ENCODE peak calls at places on chromosomes 6 and 20, in seven cellular contexts. One of them, this sample, is unnamed.

GRCh38 chr20:61684583-61685235 is 381.0 kb downstream of the TAF4 start:
- DNase-seq in CD8-positive, alpha-beta T cell: no peak
- DNase-seq in cardiac muscle cell: no peak
- DNase-seq in A549: no peak
- DNase-seq in fibroblast of pulmonary artery: no peak
- DNase-seq in lower lobe of right lung: no peak
- DNase-seq in H9: no peak
- DNase-seq in this sample: no peak

GRCh38 chr6:98843274-98844243 is 9.2 kb downstream of the POU3F2 start:
- DNase-seq in CD8-positive, alpha-beta T cell: no peak
- DNase-seq in cardiac muscle cell: peak; percentile 42
- DNase-seq in A549: no peak
- DNase-seq in fibroblast of pulmonary artery: no peak
- DNase-seq in lower lobe of right lung: no peak
- DNase-seq in H9: peak; percentile 55
- DNase-seq in this sample: no peak

GRCh38 chr6:56570434-56571359 is 72.0 kb downstream of the DST start:
- DNase-seq in CD8-positive, alpha-beta T cell: no peak
- DNase-seq in cardiac muscle cell: peak; percentile 34
- DNase-seq in A549: peak; percentile 20
- DNase-seq in fibroblast of pulmonary artery: peak; percentile 55
- DNase-seq in lower lobe of right lung: no peak
- DNase-seq in H9: no peak
- DNase-seq in this sample: peak; percentile 30

GRCh38 chr20:21529863-21530262 is 16.0 kb upstream of the NKX2-2 start:
- DNase-seq in CD8-positive, alpha-beta T cell: no peak
- DNase-seq in cardiac muscle cell: no peak
- DNase-seq in A549: no peak
- DNase-seq in fibroblast of pulmonary artery: no peak
- DNase-seq in lower lobe of right lung: no peak
- DNase-seq in H9: peak; percentile 21
- DNase-seq in this sample: peak; percentile 39

GRCh38 chr20:13458860-13459451 is 179.8 kb downstream of the TASP1 start:
- DNase-seq in CD8-positive, alpha-beta T cell: no peak
- DNase-seq in cardiac muscle cell: peak; percentile 12
- DNase-seq in A549: peak; percentile 59
- DNase-seq in fibroblast of pulmonary artery: peak; percentile 68
- DNase-seq in lower lobe of right lung: no peak
- DNase-seq in H9: no peak
- DNase-seq in this sample: peak; percentile 41

GRCh38 chr6:169099411-169100202 is 154.0 kb downstream of the THBS2 start:
- DNase-seq in CD8-positive, alpha-beta T cell: no peak
- DNase-seq in cardiac muscle cell: no peak
- DNase-seq in A549: peak; percentile 50
- DNase-seq in fibroblast of pulmonary artery: peak; percentile 73
- DNase-seq in lower lobe of right lung: no peak
- DNase-seq in H9: peak; percentile 33
- DNase-seq in this sample: no peak

GRCh38 chr20:61500791-61501321 is 248.8 kb downstream of the CDH4 start:
- DNase-seq in CD8-positive, alpha-beta T cell: no peak
- DNase-seq in cardiac muscle cell: peak; percentile 66
- DNase-seq in A549: no peak
- DNase-seq in fibroblast of pulmonary artery: peak; percentile 10
- DNase-seq in lower lobe of right lung: no peak
- DNase-seq in H9: peak; percentile 36
- DNase-seq in this sample: no peak

GRCh38 chr6:144535630-144536029 is 250.5 kb downstream of the UTRN start:
- DNase-seq in CD8-positive, alpha-beta T cell: no peak
- DNase-seq in cardiac muscle cell: no peak
- DNase-seq in A549: no peak
- DNase-seq in fibroblast of pulmonary artery: no peak
- DNase-seq in lower lobe of right lung: no peak
- DNase-seq in H9: no peak
- DNase-seq in this sample: no peak

GRCh38 chr6:169498887-169499513 is 202.8 kb downstream of the WDR27 start:
- DNase-seq in CD8-positive, alpha-beta T cell: no peak
- DNase-seq in cardiac muscle cell: no peak
- DNase-seq in A549: no peak
- DNase-seq in fibroblast of pulmonary artery: no peak
- DNase-seq in lower lobe of right lung: no peak
- DNase-seq in H9: no peak
- DNase-seq in this sample: no peak

GRCh38 chr6:113694278-113695077 is 162.7 kb upstream of the MARCKS start:
- DNase-seq in CD8-positive, alpha-beta T cell: no peak
- DNase-seq in cardiac muscle cell: no peak
- DNase-seq in A549: peak; percentile 61
- DNase-seq in fibroblast of pulmonary artery: no peak
- DNase-seq in lower lobe of right lung: no peak
- DNase-seq in H9: no peak
- DNase-seq in this sample: no peak

GRCh38 chr20:42281801-42282200 is 663.6 kb upstream of the CHD6 start:
- DNase-seq in CD8-positive, alpha-beta T cell: no peak
- DNase-seq in cardiac muscle cell: no peak
- DNase-seq in A549: no peak
- DNase-seq in fibroblast of pulmonary artery: no peak
- DNase-seq in lower lobe of right lung: no peak
- DNase-seq in H9: no peak
- DNase-seq in this sample: no peak

GRCh38 chr20:59603727-59604608 is at the start of gene PHACTR3:
- DNase-seq in CD8-positive, alpha-beta T cell: no peak
- DNase-seq in cardiac muscle cell: no peak
- DNase-seq in A549: no peak
- DNase-seq in fibroblast of pulmonary artery: no peak
- DNase-seq in lower lobe of right lung: no peak
- DNase-seq in H9: peak; percentile 52
- DNase-seq in this sample: no peak

DNA sequence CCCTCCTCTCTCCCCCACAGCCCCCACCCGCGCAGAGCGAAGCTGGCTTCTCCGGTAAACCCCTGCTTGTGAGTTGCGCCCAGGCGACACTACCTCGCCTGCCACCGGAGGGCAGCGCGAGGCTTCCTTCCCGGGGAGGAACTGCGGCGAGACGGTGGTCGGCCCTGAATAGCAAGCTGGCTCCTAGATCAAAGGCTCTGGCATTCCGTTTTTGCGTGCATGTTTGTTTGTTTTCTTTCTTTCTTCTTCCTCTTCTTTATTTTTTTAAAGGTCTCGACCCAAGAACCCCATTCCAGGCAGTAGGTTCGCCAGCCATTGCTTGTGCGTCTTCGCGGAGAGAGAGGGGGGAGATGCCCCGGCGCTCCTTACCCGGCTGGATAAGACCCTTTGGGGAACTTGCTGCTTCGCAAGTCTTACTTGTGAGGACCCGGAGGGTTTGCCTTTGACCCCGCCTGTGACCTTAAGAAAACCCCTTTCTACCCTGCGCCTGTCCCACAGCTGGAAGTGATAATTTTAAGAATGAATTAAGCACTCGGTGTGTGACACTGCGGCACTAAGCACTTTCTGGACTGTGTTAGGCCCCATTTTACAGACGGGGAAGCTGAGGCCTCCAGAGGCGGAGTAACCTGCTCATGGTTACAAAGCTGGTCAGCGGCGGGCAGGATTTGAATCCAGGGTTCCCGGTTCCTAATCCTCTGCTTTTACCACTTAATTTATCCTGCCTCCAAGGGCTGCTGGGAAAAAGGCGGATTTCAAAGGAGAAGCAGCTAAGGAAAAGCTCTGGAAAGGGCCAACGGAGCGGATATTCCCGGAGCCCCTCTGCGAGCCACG is 92.6 kb upstream of the SIRPA start:
- DNase-seq in CD8-positive, alpha-beta T cell: peak; percentile 9
- DNase-seq in cardiac muscle cell: peak; percentile 78
- DNase-seq in A549: peak; percentile 70
- DNase-seq in fibroblast of pulmonary artery: peak; percentile 71
- DNase-seq in lower lobe of right lung: peak; percentile 84
- DNase-seq in H9: peak; percentile 81
- DNase-seq in this sample: peak; percentile 81
- TF ChIP-seq CTCF in CD8-positive, alpha-beta T cell: peak; percentile 20
- TF ChIP-seq CTCF in cardiac muscle cell: peak; percentile 64
- TF ChIP-seq CTCF in A549: peak; percentile 81
- TF ChIP-seq CTCF in fibroblast of pulmonary artery: peak; percentile 63
- TF ChIP-seq CTCF in lower lobe of right lung: peak; percentile 65
- TF ChIP-seq CTCF in H9: peak; percentile 77
- TF ChIP-seq CTCF in this sample: peak; percentile 45

DNA sequence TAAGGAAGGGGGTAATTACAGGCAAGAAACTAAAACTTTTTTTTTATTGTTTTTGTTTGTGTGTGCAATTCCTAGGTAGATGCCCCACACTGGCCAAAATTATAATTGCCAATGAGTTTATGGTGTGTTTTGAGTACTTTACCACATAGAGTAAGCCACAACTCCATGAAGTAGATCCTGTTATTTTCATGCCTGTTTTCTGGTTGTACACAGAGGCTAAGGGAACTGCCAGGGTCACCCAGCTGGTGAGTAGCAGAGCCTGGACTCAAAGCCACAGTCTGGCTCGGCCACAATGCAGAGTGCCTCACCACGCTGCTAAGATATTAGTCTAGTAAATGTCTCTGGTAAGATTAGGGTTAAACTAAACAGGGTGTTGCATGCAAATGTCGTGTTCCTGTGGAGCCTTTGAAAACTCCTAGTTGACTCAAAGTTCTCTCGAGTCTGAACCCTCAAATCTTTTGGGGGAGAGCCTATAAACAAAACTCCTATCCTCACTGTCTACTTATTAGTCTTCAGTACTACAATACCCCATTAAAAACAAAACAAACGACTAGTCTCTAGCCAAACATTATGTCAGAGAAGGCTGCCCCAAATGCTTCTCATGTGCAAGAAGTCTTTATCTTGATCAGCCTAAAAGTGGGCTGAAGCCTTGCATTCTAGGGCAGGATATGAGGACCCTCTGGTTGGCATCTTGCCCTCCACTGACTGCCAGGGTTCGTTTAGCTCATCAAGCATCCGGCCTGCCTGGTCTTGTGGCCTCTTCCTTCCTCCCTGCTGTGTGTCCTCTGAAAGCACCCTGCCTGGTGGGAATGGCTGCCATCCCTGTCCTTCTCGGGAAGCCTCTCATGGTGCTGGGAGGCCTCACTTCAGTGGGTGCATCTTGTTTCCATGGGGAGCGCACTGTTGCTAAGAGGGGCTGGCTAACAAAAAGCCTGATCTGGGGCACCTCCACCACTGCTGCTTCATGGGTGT is 4.2 kb downstream of the DUSP22 start:
- DNase-seq in CD8-positive, alpha-beta T cell: peak; percentile 23
- DNase-seq in cardiac muscle cell: no peak
- DNase-seq in A549: no peak
- DNase-seq in fibroblast of pulmonary artery: peak; percentile 18
- DNase-seq in lower lobe of right lung: no peak
- DNase-seq in H9: no peak
- DNase-seq in this sample: peak; percentile 68
- TF ChIP-seq CTCF in CD8-positive, alpha-beta T cell: no peak
- TF ChIP-seq CTCF in cardiac muscle cell: no peak
- TF ChIP-seq CTCF in A549: no peak
- TF ChIP-seq CTCF in fibroblast of pulmonary artery: no peak
- TF ChIP-seq CTCF in lower lobe of right lung: no peak
- TF ChIP-seq CTCF in H9: no peak
- TF ChIP-seq CTCF in this sample: no peak

GRCh38 chr20:11255860-11256259 is 582.1 kb upstream of the JAG1 start:
- DNase-seq in CD8-positive, alpha-beta T cell: no peak
- DNase-seq in cardiac muscle cell: no peak
- DNase-seq in A549: no peak
- DNase-seq in fibroblast of pulmonary artery: no peak
- DNase-seq in lower lobe of right lung: no peak
- DNase-seq in H9: no peak
- DNase-seq in this sample: no peak

GRCh38 chr20:11267131-11267761 is 593.4 kb upstream of the JAG1 start:
- DNase-seq in CD8-positive, alpha-beta T cell: no peak
- DNase-seq in cardiac muscle cell: peak; percentile 54
- DNase-seq in A549: peak; percentile 93
- DNase-seq in fibroblast of pulmonary artery: peak; percentile 95
- DNase-seq in lower lobe of right lung: no peak
- DNase-seq in H9: peak; percentile 58
- DNase-seq in this sample: peak; percentile 68

GRCh38 chr20:11260611-11261010 is 586.8 kb upstream of the JAG1 start:
- DNase-seq in CD8-positive, alpha-beta T cell: no peak
- DNase-seq in cardiac muscle cell: no peak
- DNase-seq in A549: no peak
- DNase-seq in fibroblast of pulmonary artery: peak; percentile 54
- DNase-seq in lower lobe of right lung: no peak
- DNase-seq in H9: no peak
- DNase-seq in this sample: no peak

GRCh38 chr20:11266571-11266970 is 592.8 kb upstream of the JAG1 start:
- DNase-seq in CD8-positive, alpha-beta T cell: no peak
- DNase-seq in cardiac muscle cell: no peak
- DNase-seq in A549: peak; percentile 34
- DNase-seq in fibroblast of pulmonary artery: no peak
- DNase-seq in lower lobe of right lung: no peak
- DNase-seq in H9: no peak
- DNase-seq in this sample: no peak

DNA sequence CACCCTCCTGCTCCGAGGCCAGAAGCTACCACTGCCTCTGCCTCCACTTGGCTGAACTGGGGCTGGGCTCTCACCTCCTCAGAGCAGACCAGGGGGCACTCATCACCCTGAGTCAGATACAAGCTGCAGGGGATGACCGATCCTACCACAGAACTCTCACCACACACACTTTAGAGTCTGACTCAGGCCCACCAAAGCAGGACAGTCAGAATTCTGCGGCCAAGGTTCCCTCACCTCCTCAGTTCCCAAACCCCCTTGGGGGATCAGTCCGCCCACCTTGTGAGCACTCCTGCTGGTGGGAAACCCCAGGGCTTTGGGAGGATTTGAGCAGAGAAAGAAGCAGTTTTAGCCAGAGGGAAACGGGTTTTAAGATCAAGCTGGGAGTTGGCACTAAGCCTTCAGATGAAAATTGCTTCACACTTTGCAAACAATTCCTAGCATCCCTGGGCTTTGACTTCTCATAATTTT is 587.8 kb upstream of the JAG1 start:
- DNase-seq in CD8-positive, alpha-beta T cell: no peak
- DNase-seq in cardiac muscle cell: no peak
- DNase-seq in A549: peak; percentile 35
- DNase-seq in fibroblast of pulmonary artery: peak; percentile 71
- DNase-seq in lower lobe of right lung: no peak
- DNase-seq in H9: no peak
- DNase-seq in this sample: no peak
- TF ChIP-seq CTCF in CD8-positive, alpha-beta T cell: no peak
- TF ChIP-seq CTCF in cardiac muscle cell: no peak
- TF ChIP-seq CTCF in A549: no peak
- TF ChIP-seq CTCF in fibroblast of pulmonary artery: no peak
- TF ChIP-seq CTCF in lower lobe of right lung: no peak
- TF ChIP-seq CTCF in H9: no peak
- TF ChIP-seq CTCF in this sample: no peak

DNA sequence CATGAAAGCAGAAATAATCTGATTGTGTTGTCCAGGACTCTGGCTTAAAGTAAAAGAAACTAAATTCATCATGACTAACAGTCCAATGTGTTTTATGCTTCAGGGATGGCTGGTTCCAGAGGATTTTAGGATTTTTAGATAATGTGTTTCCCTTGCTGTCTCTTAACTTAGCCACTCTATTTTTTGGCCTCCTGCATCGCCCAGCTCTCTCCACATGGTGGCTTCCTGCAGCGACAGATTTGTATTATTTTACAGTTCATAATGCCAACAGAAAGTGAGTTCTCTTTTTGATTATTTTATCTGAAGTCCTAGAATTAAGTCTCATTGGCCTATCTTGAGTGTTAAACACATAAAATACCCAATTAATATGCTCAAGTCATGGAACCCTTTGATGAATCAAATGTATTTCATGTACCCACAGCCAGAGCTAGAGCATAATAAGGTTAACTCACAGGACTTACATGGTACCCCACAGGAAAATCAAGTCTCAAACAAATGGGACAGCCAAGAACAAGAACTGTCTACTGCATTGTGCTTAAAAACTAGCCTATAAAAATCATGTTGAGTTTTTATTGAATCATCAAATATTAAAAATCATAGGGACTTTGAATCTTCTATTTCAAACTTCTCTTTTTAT is 582.5 kb downstream of the DOK5 start:
- DNase-seq in CD8-positive, alpha-beta T cell: no peak
- DNase-seq in cardiac muscle cell: peak; percentile 3
- DNase-seq in A549: no peak
- DNase-seq in fibroblast of pulmonary artery: no peak
- DNase-seq in lower lobe of right lung: no peak
- DNase-seq in H9: no peak
- DNase-seq in this sample: no peak
- TF ChIP-seq CTCF in CD8-positive, alpha-beta T cell: no peak
- TF ChIP-seq CTCF in cardiac muscle cell: no peak
- TF ChIP-seq CTCF in A549: no peak
- TF ChIP-seq CTCF in fibroblast of pulmonary artery: no peak
- TF ChIP-seq CTCF in lower lobe of right lung: peak; percentile 14
- TF ChIP-seq CTCF in H9: peak; percentile 64
- TF ChIP-seq CTCF in this sample: no peak